ENCODE peak calls at places on chromosomes 11 and 22, in five cellular contexts. Q is sigmoid colon, Z is suprapubic skin, L is SK-N-SH, R is ovary. B is an unnamed sample. For H3K4me1, the result is how much of the 10 kb centered on the place peaks cover.

GRCh38 chr11:109849946-109850345 is 243.2 kb upstream of the ZC3H12C start:
- DNase-seq in Q (no peak), Z (no peak), L (no peak), R (no peak), B (no peak)

GRCh38 chr11:73478737-73479347 is 102.6 kb downstream of the RELT start:
- DNase-seq in Q (no peak), Z (no peak), L (peak), R (no peak), B (peak)

GRCh38 chr22:38788417-38788816 is 5.5 kb downstream of the DNAL4 start:
- DNase-seq in Q (peak), Z (no peak), L (peak), R (no peak), B (peak)

GRCh38 chr11:111379500-111380136 is 543 bp upstream of the POU2AF1 start:
- DNase-seq in Q (no peak), Z (no peak), L (no peak), R (no peak), B (no peak)

GRCh38 chr11:94557992-94558391 is 9.2 kb upstream of the PIWIL4 start:
- DNase-seq in Q (no peak), Z (no peak), L (no peak), R (no peak), B (no peak)

GRCh38 chr11:106627694-106628093 is 390.6 kb downstream of the GUCY1A2 start:
- DNase-seq in Q (no peak), Z (no peak), L (no peak), R (no peak), B (no peak)

GRCh38 chr11:123473941-123474668 is 44.0 kb downstream of the GRAMD1B start:
- DNase-seq in Q (peak), Z (no peak), L (no peak), R (no peak), B (no peak)

GRCh38 chr11:47248304-47248663 is 330 bp downstream of the ACP2 start:
- DNase-seq in Q (no peak), Z (no peak), L (no peak), R (no peak), B (no peak)

GRCh38 chr22:32803020-32803758 is 1.7 kb downstream of the TIMP3 start:
- DNase-seq in Q (peak), Z (no peak), L (no peak), R (peak), B (no peak)

GRCh38 chr11:71212871-71213559 is 39.4 kb downstream of the SHANK2 start:
- DNase-seq in Q (peak), Z (peak), L (no peak), R (no peak), B (no peak)

GRCh38 chr22:42560781-42561180 is 7.0 kb downstream of the SERHL2 start:
- DNase-seq in Q (no peak), Z (no peak), L (peak), R (no peak), B (no peak)

GRCh38 chr22:19766506-19767426 is 6.2 kb downstream of the TBX1 start:
- DNase-seq in Q (no peak), Z (no peak), L (peak), R (no peak), B (peak)

GRCh38 chr11:45181595-45182550 is 35.4 kb downstream of the PRDM11 start:
- DNase-seq in Q (peak), Z (no peak), L (no peak), R (no peak), B (no peak)

GRCh38 chr22:29243874-29244446 is 23.8 kb downstream of the RHBDD3 start:
- DNase-seq in Q (peak), Z (peak), L (no peak), R (no peak), B (no peak)

GRCh38 chr22:22099833-22100812 is 117.5 kb upstream of the TOP3B start:
- DNase-seq in Q (no peak), Z (no peak), L (no peak), R (no peak), B (no peak)

GRCh38 chr22:50674606-50675552 is 2.3 kb downstream of the SHANK3 start:
- DNase-seq in Q (no peak), Z (peak), L (peak), R (no peak), B (peak)

GRCh38 chr11:119921571-119921970 is 192.6 kb upstream of the NECTIN1 start:
- DNase-seq in Q (no peak), Z (no peak), L (no peak), R (no peak), B (no peak)

DNA sequence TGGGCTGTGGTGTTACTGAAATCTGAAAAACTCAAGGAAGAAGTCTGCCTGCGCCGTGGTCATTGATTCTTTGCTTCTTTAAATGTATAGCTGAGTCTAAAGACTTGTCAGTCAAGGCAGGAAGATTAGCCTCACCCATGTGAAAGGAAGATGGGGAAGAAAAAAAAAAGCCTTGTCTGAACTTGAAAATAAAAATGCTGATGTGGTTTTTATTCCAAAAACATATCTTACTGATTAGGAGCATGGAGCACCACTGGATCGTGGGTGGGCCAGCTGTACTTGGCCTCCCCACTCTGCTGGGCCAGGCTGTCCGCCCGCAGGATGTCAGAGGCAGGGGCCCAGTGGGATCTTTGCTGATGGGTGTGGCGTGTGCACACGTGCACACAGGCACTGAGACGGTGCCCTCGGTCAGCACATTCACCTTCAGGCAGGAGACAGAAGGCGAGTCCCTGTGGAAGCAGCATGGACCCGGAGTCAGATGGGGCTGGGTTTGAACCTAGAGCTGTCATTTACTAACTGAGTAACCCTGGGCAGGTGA is 111.9 kb downstream of the WNT7B start:
- DNase-seq in Q (peak), Z (peak), L (no peak), R (no peak), B (peak)
- H3K4me1 ChIP-seq in Q (under half), Z (under half), L (under half), R (under half), B (under half)

GRCh38 chr11:58770166-58770565 is 38.4 kb upstream of the GLYAT start:
- DNase-seq in Q (no peak), Z (no peak), L (no peak), R (no peak), B (no peak)
- TF ChIP-seq EP300 in Q (no peak), Z (no peak), L (no peak), R (no peak), B (no peak)

DNA sequence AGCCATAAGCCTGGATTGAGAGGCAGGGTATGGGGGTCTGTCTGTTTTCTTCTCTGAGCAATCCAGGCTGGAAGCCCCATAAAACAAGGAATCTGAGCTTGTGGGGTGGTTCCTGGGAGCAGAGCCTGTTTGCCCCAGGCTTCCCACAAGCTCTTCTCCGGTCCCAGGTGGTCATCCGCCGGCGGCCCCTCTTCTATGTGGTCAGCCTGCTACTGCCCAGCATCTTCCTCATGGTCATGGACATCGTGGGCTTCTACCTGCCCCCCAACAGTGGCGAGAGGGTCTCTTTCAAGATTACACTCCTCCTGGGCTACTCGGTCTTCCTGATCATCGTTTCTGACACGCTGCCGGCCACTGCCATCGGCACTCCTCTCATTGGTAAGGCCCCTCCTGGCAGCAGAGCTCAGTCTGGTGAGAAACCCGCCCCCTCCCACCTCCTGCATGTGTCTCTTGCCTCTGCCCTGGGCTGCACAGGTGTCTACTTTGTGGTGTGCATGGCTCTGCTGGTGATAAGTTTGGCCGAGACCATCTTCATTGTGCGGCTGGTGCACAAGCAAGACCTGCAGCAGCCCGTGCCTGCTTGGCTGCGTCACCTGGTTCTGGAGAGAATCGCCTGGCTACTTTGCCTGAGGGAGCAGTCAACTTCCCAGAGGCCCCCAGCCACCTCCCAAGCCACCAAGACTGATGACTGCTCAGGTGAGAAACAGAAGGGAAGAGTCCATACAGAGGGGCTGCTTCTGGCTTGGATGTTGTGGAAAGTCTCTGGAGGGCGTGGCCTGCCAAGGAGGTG is 11.6 kb downstream of the HTR3A start:
- DNase-seq in Q (no peak), Z (no peak), L (no peak), R (no peak), B (no peak)
- H3K4me3 ChIP-seq in Q (no peak), Z (no peak), L (no peak), R (no peak), B (no peak)

DNA sequence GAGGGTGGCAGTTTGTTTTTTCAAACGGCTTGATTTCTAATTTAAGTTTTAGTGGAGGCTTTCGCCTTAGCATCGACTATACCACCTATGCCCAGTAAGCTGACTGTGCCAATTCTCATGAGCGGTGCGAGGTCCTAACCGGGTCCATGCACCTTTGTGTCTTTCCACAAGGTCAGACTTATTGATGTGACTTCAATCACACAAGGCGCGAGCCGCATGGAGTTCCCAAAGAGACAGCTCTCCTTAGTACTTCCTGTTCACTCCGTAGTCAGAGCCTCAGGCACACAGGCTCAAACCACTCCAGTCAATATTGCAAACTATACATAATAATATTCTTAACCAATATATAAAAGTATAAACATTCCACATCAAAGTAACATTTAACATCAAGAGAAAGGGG is 18.2 kb downstream of the ST14 start:
- DNase-seq in Q (no peak), Z (no peak), L (no peak), R (no peak), B (no peak)
- H3K4me1 ChIP-seq in Q (under half), Z (half or more), L (under half), R (under half), B (under half)

GRCh38 chr11:86706341-86707131 is 34.1 kb upstream of the ME3 start:
- DNase-seq in Q (no peak), Z (no peak), L (no peak), R (no peak), B (no peak)
- TF ChIP-seq EP300 in Q (peak), Z (no peak), L (no peak), R (no peak), B (no peak)

DNA sequence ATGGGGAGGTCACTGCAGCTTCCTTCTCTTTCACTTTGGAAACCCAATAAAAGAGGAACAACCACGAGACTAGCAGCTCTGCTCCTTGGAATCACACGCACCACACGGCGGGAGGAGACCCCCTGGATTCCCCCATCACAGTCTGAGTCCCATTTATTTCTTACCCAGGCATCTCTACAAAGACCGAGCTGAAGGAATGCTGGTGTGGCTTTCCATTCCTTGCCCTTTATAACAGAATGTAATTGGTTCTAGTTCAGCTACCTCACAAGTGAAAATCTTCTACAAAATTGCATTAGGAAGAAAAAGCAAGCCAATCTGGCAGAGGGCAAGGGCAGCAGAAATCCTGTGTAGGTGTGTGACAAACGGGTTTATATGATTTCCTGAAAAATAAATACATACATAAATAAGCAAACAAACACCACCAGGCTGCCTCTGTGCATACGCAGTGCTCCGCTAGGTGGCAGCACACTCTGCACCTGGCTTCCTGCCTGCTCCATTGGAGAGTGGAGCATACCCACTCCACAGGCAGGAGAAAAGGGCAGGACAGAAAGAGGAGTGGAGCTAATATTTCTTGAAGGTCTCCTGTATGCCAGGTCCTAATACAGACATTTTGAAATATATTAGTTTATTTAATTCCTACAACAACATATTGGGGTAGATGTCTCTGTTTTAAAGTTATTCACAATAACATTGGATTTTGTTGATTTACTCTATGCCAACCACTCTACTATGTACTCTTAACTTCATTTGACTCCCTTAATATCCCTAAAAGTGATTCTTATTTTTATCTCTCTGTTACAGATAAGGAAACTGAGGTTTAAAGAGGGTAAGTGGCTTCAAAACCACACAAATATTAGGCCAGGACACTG is 673.1 kb downstream of the KCNA4 start:
- DNase-seq in Q (no peak), Z (no peak), L (peak), R (peak), B (peak)
- H3K4me3 ChIP-seq in Q (no peak), Z (no peak), L (peak), R (no peak), B (no peak)

DNA sequence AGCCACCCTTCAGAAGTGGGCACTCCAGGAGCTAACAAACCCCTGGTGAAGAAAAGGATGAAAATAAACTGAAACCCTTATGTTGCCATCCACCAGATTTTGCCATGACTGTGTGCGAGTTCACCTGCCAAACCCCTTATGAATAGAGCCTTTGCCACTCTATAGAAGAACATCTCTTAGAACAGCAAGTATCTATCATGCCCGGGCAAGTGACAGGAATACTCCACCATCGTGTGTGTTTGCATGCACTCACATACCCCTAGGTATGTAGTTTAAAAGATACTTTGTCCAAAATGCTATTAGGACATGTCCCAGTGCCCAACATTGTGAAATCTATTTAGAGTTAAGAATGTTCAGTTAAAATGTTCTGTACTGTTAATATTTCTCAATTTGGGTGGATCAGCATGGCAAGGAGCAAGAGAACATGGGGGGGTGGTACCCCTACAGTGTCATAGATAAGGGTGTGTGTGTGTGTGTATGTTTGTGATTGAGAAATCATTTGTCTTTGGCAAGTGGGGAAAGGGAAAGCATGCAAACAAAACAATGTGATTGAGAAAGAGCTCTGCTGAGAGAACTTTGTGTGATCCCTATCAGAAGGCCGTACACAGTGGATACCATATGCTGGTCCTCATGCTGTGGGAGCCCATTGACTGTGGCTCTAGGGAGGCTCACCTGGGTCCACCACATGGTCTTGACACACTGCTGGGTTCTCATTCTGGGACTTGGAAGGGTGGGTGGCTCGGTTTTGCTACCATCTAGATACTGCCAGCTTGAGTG is 94.9 kb downstream of the ZBTB16 start:
- DNase-seq in Q (peak), Z (no peak), L (no peak), R (no peak), B (peak)
- H3K4me1 ChIP-seq in Q (half or more), Z (half or more), L (under half), R (under half), B (half or more)

DNA sequence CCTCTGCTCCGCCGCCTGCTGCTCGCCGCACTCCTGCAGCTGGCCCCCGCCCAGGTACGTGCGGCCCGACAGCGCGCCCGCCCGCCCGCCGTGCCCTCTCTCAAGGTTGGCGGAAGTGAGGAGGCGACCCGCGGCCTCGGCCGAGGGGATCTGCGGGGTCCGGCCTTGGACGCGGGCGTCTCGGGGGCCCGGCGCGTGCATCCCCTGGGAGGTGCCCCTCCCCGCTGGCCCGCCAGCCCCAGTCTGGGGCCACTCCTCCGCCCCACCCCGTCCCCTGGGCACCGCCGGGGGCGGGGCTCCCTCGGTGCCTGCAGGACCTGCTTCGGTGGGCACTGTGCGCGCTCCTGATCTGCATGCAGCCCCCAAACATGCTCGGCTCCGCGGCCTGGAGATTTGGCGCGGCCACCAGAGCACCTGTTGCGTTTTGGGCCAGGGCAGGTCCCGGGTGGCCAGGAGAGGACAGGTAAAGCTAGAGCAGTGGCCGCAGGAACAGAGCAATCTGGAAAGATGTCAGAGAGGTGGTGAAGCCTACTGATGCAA is 526 bp downstream of the VEGFB start:
- DNase-seq in Q (no peak), Z (no peak), L (peak), R (peak), B (peak)
- TF ChIP-seq EP300 in Q (no peak), Z (no peak), L (no peak), R (no peak), B (no peak)

DNA sequence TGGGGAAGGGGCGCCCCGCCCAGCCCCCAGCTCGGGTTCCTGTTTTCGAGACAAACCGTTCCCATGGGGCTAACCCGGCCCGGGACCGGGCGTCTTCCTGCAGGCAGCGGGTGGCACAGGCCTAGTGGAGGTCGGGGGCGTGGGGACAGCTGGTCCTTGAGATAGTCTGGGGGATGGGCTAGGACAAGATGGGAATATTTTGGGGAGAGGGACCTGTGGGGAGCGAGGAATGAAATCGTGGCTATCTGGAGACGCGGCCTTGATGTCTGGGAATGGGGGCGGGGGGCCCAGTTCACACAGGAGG is 1.2 kb upstream of the RASGRP2 start:
- DNase-seq in Q (peak), Z (peak), L (peak), R (peak), B (peak)
- H3K4me3 ChIP-seq in Q (peak), Z (peak), L (peak), R (peak), B (peak)

DNA sequence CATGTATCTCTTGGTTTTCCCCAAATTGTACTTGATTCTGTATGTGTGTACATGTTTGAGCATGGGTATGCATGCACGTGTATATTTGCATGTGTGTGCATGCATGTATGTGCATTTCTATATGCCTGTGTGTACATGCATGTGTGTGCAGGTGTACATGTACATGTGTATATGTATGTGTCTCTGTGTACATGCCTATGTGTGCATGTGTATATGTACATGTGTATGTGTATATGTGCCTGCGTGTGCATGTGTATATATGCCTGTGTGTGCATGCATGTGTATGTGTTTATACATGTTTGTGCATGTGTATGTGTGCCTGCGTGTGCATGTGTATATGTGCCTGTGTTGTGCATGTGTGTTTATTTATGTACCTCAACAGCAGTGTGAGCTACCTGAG is 5.3 kb upstream of the NCF4 start:
- DNase-seq in Q (no peak), Z (no peak), L (no peak), R (no peak), B (no peak)
- H3K4me1 ChIP-seq in Q (under half), Z (under half), L (under half), R (under half), B (under half)

B was measured in upper lobe of left lung.